ENCODE peak calls at places on chromosomes 11 and 22, in eight cellular contexts. One of them, this sample, is unnamed.

GRCh38 chr11:2673250-2673610 is 26.6 kb downstream of the KCNQ1OT1 start:
- DNase-seq in activated CD4-positive, alpha-beta T cell treated with anti-CD3 and anti-CD28 coated beads, Interleukin-2, amount 10 ng/mL, durations not matched to agents 7 days and 5 days: no peak
- DNase-seq in Ammon's horn: no peak
- DNase-seq in RPMI7951: no peak
- DNase-seq in heart right ventricle: no peak
- DNase-seq in HFF-Myc: no peak
- DNase-seq in AG10803: no peak
- DNase-seq in GM12891: no peak
- DNase-seq in this sample: no peak

GRCh38 chr11:47186076-47186936 is at the start of gene PACSIN3:
- DNase-seq in activated CD4-positive, alpha-beta T cell treated with anti-CD3 and anti-CD28 coated beads, Interleukin-2, amount 10 ng/mL, durations not matched to agents 7 days and 5 days: peak; percentile 32
- DNase-seq in Ammon's horn: no peak
- DNase-seq in RPMI7951: peak; percentile 52
- DNase-seq in heart right ventricle: peak; percentile 71
- DNase-seq in HFF-Myc: no peak
- DNase-seq in AG10803: no peak
- DNase-seq in GM12891: peak; percentile 62
- DNase-seq in this sample: peak; percentile 79

GRCh38 chr11:23455291-23455864 is 595.1 kb upstream of the CCDC179 start:
- DNase-seq in activated CD4-positive, alpha-beta T cell treated with anti-CD3 and anti-CD28 coated beads, Interleukin-2, amount 10 ng/mL, durations not matched to agents 7 days and 5 days: no peak
- DNase-seq in Ammon's horn: no peak
- DNase-seq in RPMI7951: no peak
- DNase-seq in heart right ventricle: no peak
- DNase-seq in HFF-Myc: no peak
- DNase-seq in AG10803: no peak
- DNase-seq in GM12891: no peak
- DNase-seq in this sample: no peak

GRCh38 chr11:59271247-59271755 is 58.6 kb upstream of the MPEG1 start:
- DNase-seq in activated CD4-positive, alpha-beta T cell treated with anti-CD3 and anti-CD28 coated beads, Interleukin-2, amount 10 ng/mL, durations not matched to agents 7 days and 5 days: no peak
- DNase-seq in Ammon's horn: no peak
- DNase-seq in RPMI7951: no peak
- DNase-seq in heart right ventricle: no peak
- DNase-seq in HFF-Myc: no peak
- DNase-seq in AG10803: no peak
- DNase-seq in GM12891: no peak
- DNase-seq in this sample: no peak

GRCh38 chr22:46025973-46026906 is 49.3 kb upstream of the WNT7B start:
- DNase-seq in activated CD4-positive, alpha-beta T cell treated with anti-CD3 and anti-CD28 coated beads, Interleukin-2, amount 10 ng/mL, durations not matched to agents 7 days and 5 days: no peak
- DNase-seq in Ammon's horn: no peak
- DNase-seq in RPMI7951: no peak
- DNase-seq in heart right ventricle: no peak
- DNase-seq in HFF-Myc: no peak
- DNase-seq in AG10803: no peak
- DNase-seq in GM12891: no peak
- DNase-seq in this sample: no peak

GRCh38 chr22:35838849-35839646 is 121.4 kb downstream of the APOL5 start:
- DNase-seq in activated CD4-positive, alpha-beta T cell treated with anti-CD3 and anti-CD28 coated beads, Interleukin-2, amount 10 ng/mL, durations not matched to agents 7 days and 5 days: no peak
- DNase-seq in Ammon's horn: peak; percentile 54
- DNase-seq in RPMI7951: peak; percentile 80
- DNase-seq in heart right ventricle: no peak
- DNase-seq in HFF-Myc: no peak
- DNase-seq in AG10803: peak; percentile 77
- DNase-seq in GM12891: no peak
- DNase-seq in this sample: no peak

GRCh38 chr11:105046898-105047579 is 1.9 kb upstream of the CARD16 start:
- DNase-seq in activated CD4-positive, alpha-beta T cell treated with anti-CD3 and anti-CD28 coated beads, Interleukin-2, amount 10 ng/mL, durations not matched to agents 7 days and 5 days: no peak
- DNase-seq in Ammon's horn: no peak
- DNase-seq in RPMI7951: peak; percentile 94
- DNase-seq in heart right ventricle: no peak
- DNase-seq in HFF-Myc: peak; percentile 99
- DNase-seq in AG10803: peak; percentile 99
- DNase-seq in GM12891: no peak
- DNase-seq in this sample: no peak

GRCh38 chr11:34827239-34827638 is 88.9 kb downstream of the APIP start:
- DNase-seq in activated CD4-positive, alpha-beta T cell treated with anti-CD3 and anti-CD28 coated beads, Interleukin-2, amount 10 ng/mL, durations not matched to agents 7 days and 5 days: no peak
- DNase-seq in Ammon's horn: no peak
- DNase-seq in RPMI7951: no peak
- DNase-seq in heart right ventricle: no peak
- DNase-seq in HFF-Myc: no peak
- DNase-seq in AG10803: no peak
- DNase-seq in GM12891: no peak
- DNase-seq in this sample: no peak

GRCh38 chr11:117332843-117333242 is 5.2 kb downstream of the CEP164 start:
- DNase-seq in activated CD4-positive, alpha-beta T cell treated with anti-CD3 and anti-CD28 coated beads, Interleukin-2, amount 10 ng/mL, durations not matched to agents 7 days and 5 days: no peak
- DNase-seq in Ammon's horn: no peak
- DNase-seq in RPMI7951: no peak
- DNase-seq in heart right ventricle: no peak
- DNase-seq in HFF-Myc: no peak
- DNase-seq in AG10803: no peak
- DNase-seq in GM12891: no peak
- DNase-seq in this sample: no peak

GRCh38 chr22:37240240-37240940 is 3.7 kb downstream of the RAC2 start:
- DNase-seq in activated CD4-positive, alpha-beta T cell treated with anti-CD3 and anti-CD28 coated beads, Interleukin-2, amount 10 ng/mL, durations not matched to agents 7 days and 5 days: no peak
- DNase-seq in Ammon's horn: no peak
- DNase-seq in RPMI7951: no peak
- DNase-seq in heart right ventricle: no peak
- DNase-seq in HFF-Myc: no peak
- DNase-seq in AG10803: no peak
- DNase-seq in GM12891: no peak
- DNase-seq in this sample: no peak

GRCh38 chr22:37566329-37566837 is 6.1 kb downstream of the CDC42EP1 start:
- DNase-seq in activated CD4-positive, alpha-beta T cell treated with anti-CD3 and anti-CD28 coated beads, Interleukin-2, amount 10 ng/mL, durations not matched to agents 7 days and 5 days: peak; percentile 27
- DNase-seq in Ammon's horn: no peak
- DNase-seq in RPMI7951: no peak
- DNase-seq in heart right ventricle: no peak
- DNase-seq in HFF-Myc: no peak
- DNase-seq in AG10803: no peak
- DNase-seq in GM12891: no peak
- DNase-seq in this sample: peak; percentile 59

GRCh38 chr22:18035740-18036139 is 11.4 kb upstream of the MICAL3 start:
- DNase-seq in activated CD4-positive, alpha-beta T cell treated with anti-CD3 and anti-CD28 coated beads, Interleukin-2, amount 10 ng/mL, durations not matched to agents 7 days and 5 days: no peak
- DNase-seq in Ammon's horn: peak; percentile 41
- DNase-seq in RPMI7951: no peak
- DNase-seq in heart right ventricle: no peak
- DNase-seq in HFF-Myc: no peak
- DNase-seq in AG10803: no peak
- DNase-seq in GM12891: no peak
- DNase-seq in this sample: no peak

GRCh38 chr11:29171350-29171950 is 845.4 kb downstream of the KCNA4 start:
- DNase-seq in activated CD4-positive, alpha-beta T cell treated with anti-CD3 and anti-CD28 coated beads, Interleukin-2, amount 10 ng/mL, durations not matched to agents 7 days and 5 days: no peak
- DNase-seq in Ammon's horn: no peak
- DNase-seq in RPMI7951: peak; percentile 37
- DNase-seq in heart right ventricle: no peak
- DNase-seq in HFF-Myc: no peak
- DNase-seq in AG10803: peak; percentile 72
- DNase-seq in GM12891: no peak
- DNase-seq in this sample: no peak

GRCh38 chr11:131422491-131422890 is 52.1 kb downstream of the NTM start:
- DNase-seq in activated CD4-positive, alpha-beta T cell treated with anti-CD3 and anti-CD28 coated beads, Interleukin-2, amount 10 ng/mL, durations not matched to agents 7 days and 5 days: no peak
- DNase-seq in Ammon's horn: no peak
- DNase-seq in RPMI7951: no peak
- DNase-seq in heart right ventricle: no peak
- DNase-seq in HFF-Myc: no peak
- DNase-seq in AG10803: no peak
- DNase-seq in GM12891: no peak
- DNase-seq in this sample: no peak

GRCh38 chr11:1293619-1294015 is 15.8 kb downstream of the TOLLIP start:
- DNase-seq in activated CD4-positive, alpha-beta T cell treated with anti-CD3 and anti-CD28 coated beads, Interleukin-2, amount 10 ng/mL, durations not matched to agents 7 days and 5 days: peak; percentile 19
- DNase-seq in Ammon's horn: no peak
- DNase-seq in RPMI7951: no peak
- DNase-seq in heart right ventricle: no peak
- DNase-seq in HFF-Myc: no peak
- DNase-seq in AG10803: no peak
- DNase-seq in GM12891: no peak
- DNase-seq in this sample: no peak

GRCh38 chr22:46737105-46737975 is 712 bp downstream of the CERK start:
- DNase-seq in activated CD4-positive, alpha-beta T cell treated with anti-CD3 and anti-CD28 coated beads, Interleukin-2, amount 10 ng/mL, durations not matched to agents 7 days and 5 days: peak; percentile 56
- DNase-seq in Ammon's horn: no peak
- DNase-seq in RPMI7951: peak; percentile 27
- DNase-seq in heart right ventricle: peak; percentile 48
- DNase-seq in HFF-Myc: no peak
- DNase-seq in AG10803: no peak
- DNase-seq in GM12891: peak; percentile 70
- DNase-seq in this sample: peak; percentile 77

GRCh38 chr11:118223576-118223975 is 1.2 kb downstream of the JAML start:
- DNase-seq in activated CD4-positive, alpha-beta T cell treated with anti-CD3 and anti-CD28 coated beads, Interleukin-2, amount 10 ng/mL, durations not matched to agents 7 days and 5 days: no peak
- DNase-seq in Ammon's horn: no peak
- DNase-seq in RPMI7951: no peak
- DNase-seq in heart right ventricle: no peak
- DNase-seq in HFF-Myc: no peak
- DNase-seq in AG10803: no peak
- DNase-seq in GM12891: no peak
- DNase-seq in this sample: no peak

GRCh38 chr11:70415176-70415575 is 16.8 kb downstream of the CTTN start:
- DNase-seq in activated CD4-positive, alpha-beta T cell treated with anti-CD3 and anti-CD28 coated beads, Interleukin-2, amount 10 ng/mL, durations not matched to agents 7 days and 5 days: no peak
- DNase-seq in Ammon's horn: no peak
- DNase-seq in RPMI7951: no peak
- DNase-seq in heart right ventricle: no peak
- DNase-seq in HFF-Myc: peak; percentile 15
- DNase-seq in AG10803: peak; percentile 84
- DNase-seq in GM12891: no peak
- DNase-seq in this sample: no peak

GRCh38 chr11:86119062-86119461 is 50.2 kb upstream of the PICALM start:
- DNase-seq in activated CD4-positive, alpha-beta T cell treated with anti-CD3 and anti-CD28 coated beads, Interleukin-2, amount 10 ng/mL, durations not matched to agents 7 days and 5 days: no peak
- DNase-seq in Ammon's horn: peak; percentile 35
- DNase-seq in RPMI7951: no peak
- DNase-seq in heart right ventricle: no peak
- DNase-seq in HFF-Myc: no peak
- DNase-seq in AG10803: peak; percentile 15
- DNase-seq in GM12891: no peak
- DNase-seq in this sample: no peak

GRCh38 chr11:14422052-14422813 is 63.2 kb upstream of the RRAS2 start:
- DNase-seq in activated CD4-positive, alpha-beta T cell treated with anti-CD3 and anti-CD28 coated beads, Interleukin-2, amount 10 ng/mL, durations not matched to agents 7 days and 5 days: no peak
- DNase-seq in Ammon's horn: peak; percentile 79
- DNase-seq in RPMI7951: peak; percentile 97
- DNase-seq in heart right ventricle: peak; percentile 83
- DNase-seq in HFF-Myc: peak; percentile 96
- DNase-seq in AG10803: peak; percentile 100
- DNase-seq in GM12891: no peak
- DNase-seq in this sample: no peak

GRCh38 chr22:50526849-50527801 is 1.7 kb upstream of the SCO2 start:
- DNase-seq in activated CD4-positive, alpha-beta T cell treated with anti-CD3 and anti-CD28 coated beads, Interleukin-2, amount 10 ng/mL, durations not matched to agents 7 days and 5 days: peak; percentile 54
- DNase-seq in Ammon's horn: no peak
- DNase-seq in RPMI7951: peak; percentile 41
- DNase-seq in heart right ventricle: peak; percentile 67
- DNase-seq in HFF-Myc: no peak
- DNase-seq in AG10803: peak; percentile 38
- DNase-seq in GM12891: peak; percentile 57
- DNase-seq in this sample: peak; percentile 83

GRCh38 chr22:47022475-47022874 is 260.0 kb downstream of the TBC1D22A start:
- DNase-seq in activated CD4-positive, alpha-beta T cell treated with anti-CD3 and anti-CD28 coated beads, Interleukin-2, amount 10 ng/mL, durations not matched to agents 7 days and 5 days: no peak
- DNase-seq in Ammon's horn: no peak
- DNase-seq in RPMI7951: no peak
- DNase-seq in heart right ventricle: no peak
- DNase-seq in HFF-Myc: no peak
- DNase-seq in AG10803: no peak
- DNase-seq in GM12891: no peak
- DNase-seq in this sample: no peak

GRCh38 chr11:111186308-111186967 is 59.1 kb upstream of the POU2AF2 start:
- DNase-seq in activated CD4-positive, alpha-beta T cell treated with anti-CD3 and anti-CD28 coated beads, Interleukin-2, amount 10 ng/mL, durations not matched to agents 7 days and 5 days: no peak
- DNase-seq in Ammon's horn: no peak
- DNase-seq in RPMI7951: no peak
- DNase-seq in heart right ventricle: no peak
- DNase-seq in HFF-Myc: no peak
- DNase-seq in AG10803: no peak
- DNase-seq in GM12891: no peak
- DNase-seq in this sample: no peak

GRCh38 chr11:77559686-77560425 is 29.9 kb upstream of the AQP11 start:
- DNase-seq in activated CD4-positive, alpha-beta T cell treated with anti-CD3 and anti-CD28 coated beads, Interleukin-2, amount 10 ng/mL, durations not matched to agents 7 days and 5 days: no peak
- DNase-seq in Ammon's horn: no peak
- DNase-seq in RPMI7951: peak; percentile 82
- DNase-seq in heart right ventricle: no peak
- DNase-seq in HFF-Myc: peak; percentile 55
- DNase-seq in AG10803: peak; percentile 83
- DNase-seq in GM12891: no peak
- DNase-seq in this sample: no peak

GRCh38 chr11:30465192-30465591 is 121.0 kb downstream of the MPPED2 start:
- DNase-seq in activated CD4-positive, alpha-beta T cell treated with anti-CD3 and anti-CD28 coated beads, Interleukin-2, amount 10 ng/mL, durations not matched to agents 7 days and 5 days: no peak
- DNase-seq in Ammon's horn: no peak
- DNase-seq in RPMI7951: no peak
- DNase-seq in heart right ventricle: no peak
- DNase-seq in HFF-Myc: no peak
- DNase-seq in AG10803: no peak
- DNase-seq in GM12891: no peak
- DNase-seq in this sample: no peak

GRCh38 chr11:27860811-27861210 is 160.6 kb upstream of the BDNF start:
- DNase-seq in activated CD4-positive, alpha-beta T cell treated with anti-CD3 and anti-CD28 coated beads, Interleukin-2, amount 10 ng/mL, durations not matched to agents 7 days and 5 days: no peak
- DNase-seq in Ammon's horn: no peak
- DNase-seq in RPMI7951: no peak
- DNase-seq in heart right ventricle: no peak
- DNase-seq in HFF-Myc: no peak
- DNase-seq in AG10803: no peak
- DNase-seq in GM12891: no peak
- DNase-seq in this sample: no peak

GRCh38 chr11:121467965-121468364 is 15.2 kb upstream of the SORL1-AS1 start:
- DNase-seq in activated CD4-positive, alpha-beta T cell treated with anti-CD3 and anti-CD28 coated beads, Interleukin-2, amount 10 ng/mL, durations not matched to agents 7 days and 5 days: peak; percentile 83
- DNase-seq in Ammon's horn: peak; percentile 54
- DNase-seq in RPMI7951: no peak
- DNase-seq in heart right ventricle: no peak
- DNase-seq in HFF-Myc: no peak
- DNase-seq in AG10803: no peak
- DNase-seq in GM12891: no peak
- DNase-seq in this sample: peak; percentile 69

GRCh38 chr11:10881892-10882291 is 24.0 kb upstream of the ZBED5 start:
- DNase-seq in activated CD4-positive, alpha-beta T cell treated with anti-CD3 and anti-CD28 coated beads, Interleukin-2, amount 10 ng/mL, durations not matched to agents 7 days and 5 days: no peak
- DNase-seq in Ammon's horn: no peak
- DNase-seq in RPMI7951: no peak
- DNase-seq in heart right ventricle: no peak
- DNase-seq in HFF-Myc: no peak
- DNase-seq in AG10803: no peak
- DNase-seq in GM12891: no peak
- DNase-seq in this sample: no peak

GRCh38 chr11:47533690-47534135 is 19.2 kb downstream of the CELF1 start:
- DNase-seq in activated CD4-positive, alpha-beta T cell treated with anti-CD3 and anti-CD28 coated beads, Interleukin-2, amount 10 ng/mL, durations not matched to agents 7 days and 5 days: no peak
- DNase-seq in Ammon's horn: no peak
- DNase-seq in RPMI7951: peak; percentile 11
- DNase-seq in heart right ventricle: no peak
- DNase-seq in HFF-Myc: no peak
- DNase-seq in AG10803: peak; percentile 91
- DNase-seq in GM12891: no peak
- DNase-seq in this sample: no peak

GRCh38 chr11:65412271-65413076 is 10.1 kb upstream of the NEAT1 start:
- DNase-seq in activated CD4-positive, alpha-beta T cell treated with anti-CD3 and anti-CD28 coated beads, Interleukin-2, amount 10 ng/mL, durations not matched to agents 7 days and 5 days: no peak
- DNase-seq in Ammon's horn: no peak
- DNase-seq in RPMI7951: no peak
- DNase-seq in heart right ventricle: peak; percentile 24
- DNase-seq in HFF-Myc: no peak
- DNase-seq in AG10803: no peak
- DNase-seq in GM12891: no peak
- DNase-seq in this sample: no peak

GRCh38 chr22:33835196-33835788 is 85.0 kb downstream of the LARGE1 start:
- DNase-seq in activated CD4-positive, alpha-beta T cell treated with anti-CD3 and anti-CD28 coated beads, Interleukin-2, amount 10 ng/mL, durations not matched to agents 7 days and 5 days: no peak
- DNase-seq in Ammon's horn: no peak
- DNase-seq in RPMI7951: no peak
- DNase-seq in heart right ventricle: no peak
- DNase-seq in HFF-Myc: no peak
- DNase-seq in AG10803: no peak
- DNase-seq in GM12891: no peak
- DNase-seq in this sample: no peak

GRCh38 chr11:78354741-78355705 is 62.6 kb downstream of the GAB2 start:
- DNase-seq in activated CD4-positive, alpha-beta T cell treated with anti-CD3 and anti-CD28 coated beads, Interleukin-2, amount 10 ng/mL, durations not matched to agents 7 days and 5 days: no peak
- DNase-seq in Ammon's horn: peak; percentile 36
- DNase-seq in RPMI7951: no peak
- DNase-seq in heart right ventricle: no peak
- DNase-seq in HFF-Myc: no peak
- DNase-seq in AG10803: peak; percentile 79
- DNase-seq in GM12891: no peak
- DNase-seq in this sample: peak; percentile 22

GRCh38 chr22:50267591-50268390 is 2.4 kb downstream of the MAPK11 start:
- DNase-seq in activated CD4-positive, alpha-beta T cell treated with anti-CD3 and anti-CD28 coated beads, Interleukin-2, amount 10 ng/mL, durations not matched to agents 7 days and 5 days: peak; percentile 57
- DNase-seq in Ammon's horn: peak; percentile 51
- DNase-seq in RPMI7951: no peak
- DNase-seq in heart right ventricle: peak; percentile 77
- DNase-seq in HFF-Myc: no peak
- DNase-seq in AG10803: peak; percentile 47
- DNase-seq in GM12891: peak; percentile 83
- DNase-seq in this sample: peak; percentile 78

GRCh38 chr11:116842909-116843308 is 5.5 kb upstream of the APOA1 start:
- DNase-seq in activated CD4-positive, alpha-beta T cell treated with anti-CD3 and anti-CD28 coated beads, Interleukin-2, amount 10 ng/mL, durations not matched to agents 7 days and 5 days: no peak
- DNase-seq in Ammon's horn: no peak
- DNase-seq in RPMI7951: no peak
- DNase-seq in heart right ventricle: no peak
- DNase-seq in HFF-Myc: no peak
- DNase-seq in AG10803: no peak
- DNase-seq in GM12891: no peak
- DNase-seq in this sample: no peak